ENCODE peak calls at places on chromosomes 4 and X, in ten cellular contexts. F is left ventricle myocardium inferior; K is CD4-positive, alpha-beta T cell; J is T-helper 1 cell; O is kidney epithelial cell; R is thoracic aorta; V is naive B cell; L is NCI-H1694; A is retina; P is sciatic nerve. D is an unnamed sample.

GRCh38 chr4:118727360-118727759 is 42.2 kb downstream of the METTL14 start:
- DNase-seq in F (no peak), K (no peak), J (no peak), O (no peak), R (no peak), V (no peak), L (no peak), A (no peak), P (no peak), D (no peak)

GRCh38 chrX:47900833-47901232 is 64.1 kb downstream of the ZNF81 start:
- DNase-seq in F (no peak), K (no peak), J (no peak), O (no peak), R (no peak), V (no peak), L (no peak), A (no peak), P (no peak), D (no peak)

GRCh38 chr4:161247831-161248230 is 916.0 kb downstream of the FSTL5 start:
- DNase-seq in F (no peak), K (no peak), J (no peak), O (no peak), R (no peak), V (no peak), L (no peak), A (no peak), P (no peak), D (no peak)

GRCh38 chr4:66906314-66906713 is 639.0 kb downstream of the CENPC start:
- DNase-seq in F (no peak), K (no peak), J (no peak), O (no peak), R (no peak), V (no peak), L (no peak), A (no peak), P (no peak), D (peak; percentile 69)

GRCh38 chrX:140916891-140917290 is 85.5 kb upstream of the SPANXB1 start:
- DNase-seq in F (no peak), K (no peak), J (no peak), O (no peak), R (no peak), V (no peak), L (no peak), A (no peak), P (no peak), D (no peak)

GRCh38 chrX:13373807-13374187 is 53.9 kb upstream of the ATXN3L start:
- DNase-seq in F (no peak), K (no peak), J (no peak), O (no peak), R (no peak), V (no peak), L (no peak), A (no peak), P (no peak), D (no peak)

GRCh38 chr4:105088110-105088879 is 58.4 kb upstream of the TET2 start:
- DNase-seq in F (no peak), K (no peak), J (no peak), O (peak; percentile 80), R (no peak), V (no peak), L (peak; percentile 62), A (no peak), P (no peak), D (no peak)

GRCh38 chr4:68872442-68873217 is 56.8 kb downstream of the UGT2B10 start:
- DNase-seq in F (no peak), K (no peak), J (no peak), O (no peak), R (no peak), V (no peak), L (no peak), A (no peak), P (no peak), D (no peak)

GRCh38 chr4:98626350-98626749 is 32.1 kb downstream of the TSPAN5 start:
- DNase-seq in F (peak; percentile 18), K (no peak), J (no peak), O (peak; percentile 80), R (no peak), V (no peak), L (no peak), A (no peak), P (no peak), D (no peak)

D was measured in NCI-H1417 treated with DMSO at 0.1 percent for 48 hours.